ENCODE peak calls at places on chromosome 3, in five cellular contexts. W, M, Q, D and F are unnamed samples.
A peak's percentile ranks its signal among the peaks of the same experiment; 100 is the strongest.

GRCh38 chr3:170585008-170585936 is 603 bp downstream of the SLC7A14 start:
- DNase-seq in W (no peak), Q (peak; percentile 22), M (no peak), D (no peak), F (no peak)

GRCh38 chr3:184291044-184291737 is 7.8 kb upstream of the PSMD2 start:
- DNase-seq in D (no peak), W (no peak), M (no peak), Q (no peak), F (no peak)

GRCh38 chr3:21390856-21391255 is 360.2 kb downstream of the ZNF385D start:
- DNase-seq in Q (peak; percentile 7), W (no peak), D (no peak), M (no peak), F (no peak)

GRCh38 chr3:164452707-164453106 is 625.6 kb downstream of the SI start:
- DNase-seq in W (no peak), Q (no peak), M (no peak), D (no peak), F (no peak)

GRCh38 chr3:42612147-42612680 is 11.7 kb downstream of the NKTR start:
- DNase-seq in M (no peak), W (no peak), Q (no peak), D (no peak), F (no peak)

GRCh38 chr3:112519424-112520001 is 20.2 kb upstream of the BTLA start:
- DNase-seq in W (peak; percentile 30), Q (peak; percentile 26), M (no peak), D (peak; percentile 78), F (peak; percentile 77)

GRCh38 chr3:43161684-43162512 is 56.0 kb upstream of the POMGNT2 start:
- DNase-seq in Q (peak; percentile 45), D (peak; percentile 85), W (no peak), M (no peak), F (peak; percentile 56)

GRCh38 chr3:174697310-174697709 is 161.8 kb upstream of the NAALADL2 start:
- DNase-seq in W (no peak), D (no peak), Q (no peak), M (no peak), F (no peak)

GRCh38 chr3:129577356-129577755 is 29.1 kb downstream of the PLXND1 start:
- DNase-seq in W (no peak), M (peak; percentile 58), Q (no peak), D (peak; percentile 78), F (no peak)

GRCh38 chr3:150913174-150913922 is 8.1 kb upstream of the MINDY4B start:
- DNase-seq in M (no peak), D (no peak), Q (no peak), W (no peak), F (no peak)

GRCh38 chr3:45321607-45322391 is 66.6 kb upstream of the LARS2 start:
- DNase-seq in W (no peak), M (no peak), D (no peak), Q (no peak), F (no peak)